ENCODE peak calls at places on chromosomes 4 and X, in nine cellular contexts. A, P, I, T, R, Y, N, Z and X are unnamed samples.

GRCh38 chr4:123233409-123233808 is 163.2 kb upstream of the SPRY1 start:
- DNase-seq in A (no peak), P (no peak), I (no peak), T (no peak), R (no peak), Y (no peak), N (peak; percentile 19), Z (no peak), X (no peak)

GRCh38 chrX:31099536-31100090 is 27.8 kb upstream of the FTHL17 start:
- DNase-seq in A (peak; percentile 55), P (no peak), I (peak; percentile 2), T (peak; percentile 44), R (peak; percentile 41), Y (no peak), N (no peak), Z (no peak), X (no peak)

GRCh38 chrX:135410861-135411627 is 10.7 kb upstream of the SMIM10L2A start:
- DNase-seq in A (no peak), P (no peak), I (no peak), T (no peak), R (no peak), Y (no peak), N (no peak), Z (no peak), X (no peak)

GRCh38 chrX:12956704-12957541 is 18.0 kb upstream of the TMSB4X start:
- DNase-seq in A (peak; percentile 64), P (no peak), I (peak; percentile 76), T (no peak), R (peak; percentile 70), Y (no peak), N (peak; percentile 64), Z (no peak), X (no peak)

GRCh38 chrX:95058815-95059214 is 1384.8 kb downstream of the FAM133A start:
- DNase-seq in A (peak; percentile 74), P (no peak), I (peak; percentile 44), T (no peak), R (no peak), Y (peak; percentile 63), N (peak; percentile 87), Z (no peak), X (no peak)

GRCh38 chr4:14151099-14151498 is 523.6 kb upstream of the BOD1L1 start:
- DNase-seq in A (no peak), P (no peak), I (no peak), T (no peak), R (no peak), Y (no peak), N (no peak), Z (no peak), X (no peak)

GRCh38 chr4:1722551-1723071 is 1.3 kb downstream of the TACC3 start:
- DNase-seq in A (no peak), P (peak; percentile 54), I (no peak), T (no peak), R (no peak), Y (no peak), N (peak; percentile 38), Z (no peak), X (peak; percentile 50)

GRCh38 chr4:186204611-186205144 is 13.3 kb downstream of the CYP4V2 start:
- DNase-seq in A (no peak), P (peak; percentile 70), I (no peak), T (no peak), R (no peak), Y (no peak), N (no peak), Z (no peak), X (no peak)

GRCh38 chr4:31949045-31949444 is 1228.9 kb downstream of the PCDH7 start:
- DNase-seq in A (no peak), P (no peak), I (no peak), T (no peak), R (no peak), Y (no peak), N (no peak), Z (no peak), X (no peak)

GRCh38 chrX:37746951-37747350 is 32.9 kb upstream of the CYBB start:
- DNase-seq in A (no peak), P (no peak), I (no peak), T (no peak), R (no peak), Y (no peak), N (no peak), Z (no peak), X (no peak)

GRCh38 chrX:6226646-6227444 is 1.8 kb downstream of the NLGN4X start:
- DNase-seq in A (no peak), P (peak; percentile 45), I (no peak), T (no peak), R (no peak), Y (no peak), N (no peak), Z (peak; percentile 62), X (no peak)

GRCh38 chr4:122826596-122827257 is at the start of gene FGF2:
- DNase-seq in A (no peak), P (peak; percentile 66), I (peak; percentile 69), T (peak; percentile 36), R (peak; percentile 54), Y (no peak), N (peak; percentile 83), Z (peak; percentile 85), X (peak; percentile 56)

GRCh38 chr4:140637836-140638235 is 69.1 kb upstream of the UCP1 start:
- DNase-seq in A (peak; percentile 36), P (no peak), I (peak; percentile 24), T (peak; percentile 41), R (peak; percentile 56), Y (no peak), N (peak; percentile 31), Z (no peak), X (no peak)

GRCh38 chr4:145804134-145804533 is 124.2 kb downstream of the C4orf51 start:
- DNase-seq in A (peak; percentile 97), P (no peak), I (peak; percentile 87), T (no peak), R (no peak), Y (peak; percentile 49), N (peak; percentile 88), Z (no peak), X (no peak)

GRCh38 chrX:119237526-119238035 is 1.5 kb downstream of the PGRMC1 start:
- DNase-seq in A (no peak), P (no peak), I (no peak), T (no peak), R (no peak), Y (no peak), N (peak; percentile 22), Z (no peak), X (no peak)

GRCh38 chrX:154444001-154444754 is at the start of gene FAM50A:
- DNase-seq in A (peak; percentile 6), P (peak; percentile 87), I (peak; percentile 65), T (peak; percentile 81), R (peak; percentile 87), Y (no peak), N (peak; percentile 74), Z (peak; percentile 78), X (peak; percentile 87)

GRCh38 chr4:89572224-89572858 is 264.6 kb downstream of the SNCA start:
- DNase-seq in A (peak; percentile 23), P (no peak), I (peak; percentile 28), T (no peak), R (no peak), Y (peak; percentile 6), N (no peak), Z (no peak), X (no peak)

GRCh38 chrX:123720486-123720885 is 12.4 kb downstream of the THOC2 start:
- DNase-seq in A (no peak), P (no peak), I (no peak), T (no peak), R (no peak), Y (no peak), N (no peak), Z (no peak), X (no peak)

GRCh38 chr4:87317527-87317926 is 5.2 kb downstream of the HSD17B13 start:
- DNase-seq in A (peak; percentile 80), P (no peak), I (peak; percentile 60), T (no peak), R (no peak), Y (no peak), N (no peak), Z (no peak), X (no peak)

GRCh38 chr4:47031011-47031678 is at the start of gene GABRB1:
- DNase-seq in A (peak; percentile 52), P (peak; percentile 51), I (peak; percentile 31), T (peak; percentile 13), R (no peak), Y (peak; percentile 43), N (peak; percentile 44), Z (peak; percentile 86), X (peak; percentile 63)

GRCh38 chrX:119736206-119736764 is 22.1 kb upstream of the SOWAHD start:
- DNase-seq in A (peak; percentile 27), P (no peak), I (no peak), T (no peak), R (no peak), Y (no peak), N (peak; percentile 7), Z (no peak), X (no peak)

GRCh38 chrX:29903365-29903764 is 312.0 kb upstream of the MAGEB2 start:
- DNase-seq in A (no peak), P (no peak), I (peak; percentile 5), T (no peak), R (no peak), Y (peak; percentile 2), N (no peak), Z (no peak), X (no peak)

GRCh38 chr4:39319678-39320077 is 46.5 kb downstream of the RFC1 start:
- DNase-seq in A (peak; percentile 98), P (no peak), I (peak; percentile 92), T (no peak), R (no peak), Y (peak; percentile 35), N (peak; percentile 96), Z (no peak), X (no peak)

GRCh38 chr4:1950369-1950768 is 58.4 kb downstream of the NELFA start:
- DNase-seq in A (no peak), P (no peak), I (no peak), T (no peak), R (no peak), Y (no peak), N (no peak), Z (no peak), X (no peak)

GRCh38 chr4:105092768-105093167 is 53.9 kb upstream of the TET2 start:
- DNase-seq in A (peak; percentile 89), P (no peak), I (no peak), T (no peak), R (no peak), Y (no peak), N (peak; percentile 41), Z (no peak), X (no peak)

GRCh38 chr4:140242357-140243284 is 88.6 kb upstream of the MAML3 start:
- DNase-seq in A (no peak), P (no peak), I (no peak), T (no peak), R (no peak), Y (no peak), N (no peak), Z (no peak), X (peak; percentile 56)

GRCh38 chrX:18410038-18410437 is 15.4 kb upstream of the CDKL5 start:
- DNase-seq in A (peak; percentile 43), P (no peak), I (peak; percentile 30), T (no peak), R (no peak), Y (peak; percentile 19), N (peak; percentile 41), Z (no peak), X (no peak)

GRCh38 chr4:16745009-16745408 is 153.4 kb downstream of the LDB2 start:
- DNase-seq in A (no peak), P (no peak), I (peak; percentile 58), T (no peak), R (no peak), Y (peak; percentile 64), N (peak; percentile 68), Z (no peak), X (no peak)

GRCh38 chr4:4386736-4387392 is at the start of gene NSG1:
- DNase-seq in A (peak; percentile 37), P (no peak), I (peak; percentile 27), T (peak; percentile 59), R (no peak), Y (no peak), N (peak; percentile 22), Z (peak; percentile 73), X (no peak)

GRCh38 chrX:97446298-97446882 is 562.7 kb downstream of the RPA4 start:
- DNase-seq in A (peak; percentile 2), P (no peak), I (peak; percentile 3), T (no peak), R (no peak), Y (no peak), N (peak; percentile 5), Z (no peak), X (no peak)

GRCh38 chr4:48939785-48940184 is 33.2 kb upstream of the OCIAD2 start:
- DNase-seq in A (peak; percentile 96), P (no peak), I (peak; percentile 53), T (no peak), R (no peak), Y (peak; percentile 89), N (peak; percentile 71), Z (no peak), X (no peak)